ENCODE peak calls at places on chromosomes 1 and 21, in ten cellular contexts. One of them, this sample, is unnamed.

GRCh38 chr1:201624741-201625646 is 86.1 kb downstream of the NAV1 start:
- DNase-seq in spleen: no peak
- DNase-seq in ovary: no peak
- DNase-seq in uterus: peak
- DNase-seq in gastrocnemius medialis: no peak
- DNase-seq in SK-N-SH: no peak
- DNase-seq in heart right ventricle: no peak
- DNase-seq in AG04450: peak
- DNase-seq in PC-9: no peak
- DNase-seq in PC-3: peak
- DNase-seq in this sample: no peak

GRCh38 chr1:119308806-119309205 is 59.8 kb upstream of the HAO2 start:
- DNase-seq in spleen: no peak
- DNase-seq in ovary: no peak
- DNase-seq in uterus: no peak
- DNase-seq in gastrocnemius medialis: no peak
- DNase-seq in SK-N-SH: no peak
- DNase-seq in heart right ventricle: no peak
- DNase-seq in AG04450: no peak
- DNase-seq in PC-9: no peak
- DNase-seq in PC-3: no peak
- DNase-seq in this sample: no peak

GRCh38 chr1:180040034-180040433 is 85.4 kb downstream of the CEP350 start:
- DNase-seq in spleen: no peak
- DNase-seq in ovary: no peak
- DNase-seq in uterus: no peak
- DNase-seq in gastrocnemius medialis: no peak
- DNase-seq in SK-N-SH: peak
- DNase-seq in heart right ventricle: no peak
- DNase-seq in AG04450: no peak
- DNase-seq in PC-9: no peak
- DNase-seq in PC-3: peak
- DNase-seq in this sample: peak

GRCh38 chr1:114352797-114353196 is 158.2 kb downstream of the TRIM33 start:
- DNase-seq in spleen: no peak
- DNase-seq in ovary: no peak
- DNase-seq in uterus: no peak
- DNase-seq in gastrocnemius medialis: no peak
- DNase-seq in SK-N-SH: no peak
- DNase-seq in heart right ventricle: no peak
- DNase-seq in AG04450: no peak
- DNase-seq in PC-9: no peak
- DNase-seq in PC-3: no peak
- DNase-seq in this sample: no peak

GRCh38 chr1:178632619-178633018 is 92.4 kb upstream of the RALGPS2 start:
- DNase-seq in spleen: no peak
- DNase-seq in ovary: no peak
- DNase-seq in uterus: no peak
- DNase-seq in gastrocnemius medialis: no peak
- DNase-seq in SK-N-SH: no peak
- DNase-seq in heart right ventricle: no peak
- DNase-seq in AG04450: no peak
- DNase-seq in PC-9: no peak
- DNase-seq in PC-3: peak
- DNase-seq in this sample: peak

GRCh38 chr1:7922301-7922700 is 18.3 kb downstream of the TNFRSF9 start:
- DNase-seq in spleen: no peak
- DNase-seq in ovary: no peak
- DNase-seq in uterus: no peak
- DNase-seq in gastrocnemius medialis: no peak
- DNase-seq in SK-N-SH: no peak
- DNase-seq in heart right ventricle: no peak
- DNase-seq in AG04450: no peak
- DNase-seq in PC-9: no peak
- DNase-seq in PC-3: no peak
- DNase-seq in this sample: no peak

GRCh38 chr1:29328897-29329775 is 92.8 kb downstream of the PTPRU start:
- DNase-seq in spleen: peak
- DNase-seq in ovary: no peak
- DNase-seq in uterus: no peak
- DNase-seq in gastrocnemius medialis: no peak
- DNase-seq in SK-N-SH: no peak
- DNase-seq in heart right ventricle: no peak
- DNase-seq in AG04450: no peak
- DNase-seq in PC-9: no peak
- DNase-seq in PC-3: no peak
- DNase-seq in this sample: no peak

GRCh38 chr1:237873487-237873927 is 17.2 kb downstream of the ZP4 start:
- DNase-seq in spleen: no peak
- DNase-seq in ovary: no peak
- DNase-seq in uterus: no peak
- DNase-seq in gastrocnemius medialis: no peak
- DNase-seq in SK-N-SH: no peak
- DNase-seq in heart right ventricle: no peak
- DNase-seq in AG04450: no peak
- DNase-seq in PC-9: peak
- DNase-seq in PC-3: peak
- DNase-seq in this sample: peak

GRCh38 chr1:80221319-80221718 is 1214.8 kb upstream of the ADGRL4 start:
- DNase-seq in spleen: no peak
- DNase-seq in ovary: no peak
- DNase-seq in uterus: no peak
- DNase-seq in gastrocnemius medialis: no peak
- DNase-seq in SK-N-SH: no peak
- DNase-seq in heart right ventricle: no peak
- DNase-seq in AG04450: no peak
- DNase-seq in PC-9: no peak
- DNase-seq in PC-3: no peak
- DNase-seq in this sample: no peak

GRCh38 chr21:17925000-17925610 is 105.9 kb upstream of the C21orf91 start:
- DNase-seq in spleen: no peak
- DNase-seq in ovary: no peak
- DNase-seq in uterus: peak
- DNase-seq in gastrocnemius medialis: no peak
- DNase-seq in SK-N-SH: peak
- DNase-seq in heart right ventricle: peak
- DNase-seq in AG04450: peak
- DNase-seq in PC-9: peak
- DNase-seq in PC-3: peak
- DNase-seq in this sample: peak

DNA sequence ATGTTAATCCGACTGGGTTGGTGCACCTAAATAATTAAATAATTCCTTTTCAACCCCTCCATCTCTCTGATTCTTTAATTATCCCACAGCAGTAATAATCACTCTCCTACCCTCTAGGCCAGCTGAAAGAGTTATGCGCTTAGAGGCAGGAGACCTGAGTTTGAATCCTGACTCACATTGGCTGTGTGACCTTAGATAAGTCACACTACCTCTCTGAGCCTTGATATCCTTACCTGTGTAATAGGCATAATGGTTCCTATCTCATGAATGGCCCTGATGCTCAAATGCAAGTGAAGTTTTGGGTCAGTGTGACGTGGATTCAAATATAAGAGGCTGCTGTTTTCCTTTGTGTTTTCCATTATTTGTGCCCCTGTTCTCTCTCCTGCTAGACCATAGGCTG is 8.1 kb downstream of the MYOM3 start:
- DNase-seq in spleen: no peak
- DNase-seq in ovary: no peak
- DNase-seq in uterus: no peak
- DNase-seq in gastrocnemius medialis: no peak
- DNase-seq in SK-N-SH: no peak
- DNase-seq in heart right ventricle: no peak
- DNase-seq in AG04450: no peak
- DNase-seq in PC-9: no peak
- DNase-seq in PC-3: no peak
- DNase-seq in this sample: no peak
- TF ChIP-seq CTCF in spleen: no peak
- TF ChIP-seq CTCF in ovary: no peak
- TF ChIP-seq CTCF in uterus: no peak
- TF ChIP-seq CTCF in gastrocnemius medialis: no peak
- TF ChIP-seq CTCF in SK-N-SH: no peak
- TF ChIP-seq CTCF in heart right ventricle: no peak
- TF ChIP-seq CTCF in AG04450: no peak
- TF ChIP-seq CTCF in PC-9: no peak
- TF ChIP-seq CTCF in PC-3: no peak
- TF ChIP-seq CTCF in this sample: no peak

GRCh38 chr1:64952055-64952699 is 14.2 kb downstream of the JAK1 start:
- DNase-seq in spleen: no peak
- DNase-seq in ovary: no peak
- DNase-seq in uterus: no peak
- DNase-seq in gastrocnemius medialis: no peak
- DNase-seq in SK-N-SH: no peak
- DNase-seq in heart right ventricle: no peak
- DNase-seq in AG04450: no peak
- DNase-seq in PC-9: no peak
- DNase-seq in PC-3: no peak
- DNase-seq in this sample: no peak

GRCh38 chr1:64953241-64953640 is 13.1 kb downstream of the JAK1 start:
- DNase-seq in spleen: no peak
- DNase-seq in ovary: no peak
- DNase-seq in uterus: no peak
- DNase-seq in gastrocnemius medialis: no peak
- DNase-seq in SK-N-SH: no peak
- DNase-seq in heart right ventricle: no peak
- DNase-seq in AG04450: no peak
- DNase-seq in PC-9: no peak
- DNase-seq in PC-3: no peak
- DNase-seq in this sample: no peak

GRCh38 chr1:64950284-64950809 is 16.0 kb downstream of the JAK1 start:
- DNase-seq in spleen: no peak
- DNase-seq in ovary: no peak
- DNase-seq in uterus: no peak
- DNase-seq in gastrocnemius medialis: no peak
- DNase-seq in SK-N-SH: no peak
- DNase-seq in heart right ventricle: no peak
- DNase-seq in AG04450: no peak
- DNase-seq in PC-9: no peak
- DNase-seq in PC-3: no peak
- DNase-seq in this sample: no peak

GRCh38 chr1:64948216-64948615 is 18.1 kb downstream of the JAK1 start:
- DNase-seq in spleen: no peak
- DNase-seq in ovary: no peak
- DNase-seq in uterus: no peak
- DNase-seq in gastrocnemius medialis: no peak
- DNase-seq in SK-N-SH: no peak
- DNase-seq in heart right ventricle: no peak
- DNase-seq in AG04450: no peak
- DNase-seq in PC-9: no peak
- DNase-seq in PC-3: no peak
- DNase-seq in this sample: no peak

DNA sequence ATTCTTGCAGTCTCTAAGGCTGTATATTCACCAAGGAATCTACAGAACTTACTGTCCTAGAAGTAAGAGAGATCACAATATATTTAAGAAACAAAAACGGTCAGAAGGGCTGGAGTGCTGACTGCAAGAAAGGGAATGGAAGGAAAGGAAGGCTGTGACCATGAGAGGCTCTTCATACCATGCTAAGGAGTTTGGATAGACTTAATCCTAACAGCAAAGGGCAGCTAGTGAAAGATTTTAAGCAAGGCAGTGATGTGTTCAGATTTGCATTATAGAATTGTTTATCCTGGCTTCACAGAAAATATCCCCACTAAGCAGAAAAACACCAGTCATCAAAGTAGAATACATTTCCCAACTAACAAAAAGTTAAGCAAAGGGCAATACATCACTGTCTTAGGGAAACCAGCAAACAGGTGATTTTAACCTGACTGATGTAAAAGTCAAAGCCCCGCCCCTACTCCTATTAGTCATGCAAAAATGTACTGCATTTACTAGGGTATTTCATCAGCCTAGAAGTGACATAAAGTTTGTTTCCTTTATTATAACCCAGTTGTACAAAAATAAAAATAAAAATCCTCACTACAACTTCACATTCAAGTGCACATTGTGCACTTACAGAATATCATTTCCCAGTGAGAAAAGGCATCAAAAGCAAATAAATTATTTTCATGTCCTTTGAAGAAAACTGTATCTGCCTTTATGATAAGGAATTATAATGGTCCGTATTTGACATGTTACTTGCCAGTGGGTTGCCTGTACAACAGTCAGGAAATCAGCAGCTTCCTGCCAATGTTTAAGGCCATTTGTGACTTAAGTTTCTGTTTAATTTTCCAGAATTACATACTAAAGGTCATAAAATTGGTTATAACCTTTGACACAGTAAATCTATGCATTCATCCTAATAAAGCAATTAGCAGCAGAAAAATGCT is 17.2 kb downstream of the JAK1 start:
- DNase-seq in spleen: no peak
- DNase-seq in ovary: no peak
- DNase-seq in uterus: no peak
- DNase-seq in gastrocnemius medialis: no peak
- DNase-seq in SK-N-SH: no peak
- DNase-seq in heart right ventricle: no peak
- DNase-seq in AG04450: no peak
- DNase-seq in PC-9: peak
- DNase-seq in PC-3: peak
- DNase-seq in this sample: peak
- H3K27ac ChIP-seq in spleen: no peak
- H3K27ac ChIP-seq in ovary: no peak
- H3K27ac ChIP-seq in uterus: no peak
- H3K27ac ChIP-seq in gastrocnemius medialis: peak
- H3K27ac ChIP-seq in SK-N-SH: no peak
- H3K27ac ChIP-seq in heart right ventricle: no peak
- H3K27ac ChIP-seq in AG04450: no peak
- H3K27ac ChIP-seq in PC-9: peak
- H3K27ac ChIP-seq in PC-3: no peak
- H3K27ac ChIP-seq in this sample: no peak

GRCh38 chr1:82143108-82143833 is 342.5 kb downstream of the ADGRL2 start:
- DNase-seq in spleen: no peak
- DNase-seq in ovary: no peak
- DNase-seq in uterus: no peak
- DNase-seq in gastrocnemius medialis: no peak
- DNase-seq in SK-N-SH: no peak
- DNase-seq in heart right ventricle: no peak
- DNase-seq in AG04450: no peak
- DNase-seq in PC-9: no peak
- DNase-seq in PC-3: no peak
- DNase-seq in this sample: no peak
- TF ChIP-seq CTCF in spleen: no peak
- TF ChIP-seq CTCF in ovary: no peak
- TF ChIP-seq CTCF in uterus: no peak
- TF ChIP-seq CTCF in gastrocnemius medialis: no peak
- TF ChIP-seq CTCF in SK-N-SH: no peak
- TF ChIP-seq CTCF in heart right ventricle: no peak
- TF ChIP-seq CTCF in AG04450: no peak
- TF ChIP-seq CTCF in PC-9: no peak
- TF ChIP-seq CTCF in PC-3: no peak
- TF ChIP-seq CTCF in this sample: no peak

DNA sequence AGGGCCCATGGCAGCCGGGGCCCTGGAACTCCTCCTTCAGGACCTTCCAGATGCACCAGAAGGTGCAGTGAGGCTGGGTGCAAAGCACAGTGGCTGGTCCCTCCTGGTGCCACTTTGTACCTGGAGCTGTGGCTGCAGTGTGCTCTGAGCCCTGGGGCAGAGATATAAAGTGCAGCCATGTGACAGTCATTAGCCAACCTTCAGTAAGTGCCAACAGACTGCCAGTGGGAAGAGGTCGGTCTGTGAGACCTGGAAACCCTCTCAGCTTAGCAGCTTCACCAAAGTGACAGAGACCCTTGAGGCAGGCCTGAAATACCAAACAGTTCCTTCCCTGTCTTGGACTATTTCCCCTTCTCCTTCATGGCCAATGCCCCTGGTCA is 26.7 kb upstream of the NGF start:
- DNase-seq in spleen: no peak
- DNase-seq in ovary: no peak
- DNase-seq in uterus: no peak
- DNase-seq in gastrocnemius medialis: no peak
- DNase-seq in SK-N-SH: peak
- DNase-seq in heart right ventricle: no peak
- DNase-seq in AG04450: no peak
- DNase-seq in PC-9: no peak
- DNase-seq in PC-3: no peak
- DNase-seq in this sample: no peak
- H3K27ac ChIP-seq in spleen: no peak
- H3K27ac ChIP-seq in ovary: peak
- H3K27ac ChIP-seq in uterus: peak
- H3K27ac ChIP-seq in gastrocnemius medialis: peak
- H3K27ac ChIP-seq in SK-N-SH: peak
- H3K27ac ChIP-seq in heart right ventricle: peak
- H3K27ac ChIP-seq in AG04450: peak
- H3K27ac ChIP-seq in PC-9: no peak
- H3K27ac ChIP-seq in PC-3: no peak
- H3K27ac ChIP-seq in this sample: no peak